ENCODE peak calls at places on chromosomes 6 and 20, in five cellular contexts. E, S, O, G and D are unnamed samples.

GRCh38 chr20:8073024-8073832 is 53.7 kb upstream of the TMX4 start:
- DNase-seq in E (no peak), S (no peak), O (peak; percentile 47), G (peak; percentile 85), D (peak; percentile 44)

GRCh38 chr6:105991561-105992314 is 94.4 kb upstream of the PRDM1 start:
- DNase-seq in E (peak; percentile 8), S (no peak), O (no peak), G (no peak), D (peak; percentile 48)

GRCh38 chr20:50625986-50626677 is 65.2 kb downstream of the RIPOR3 start:
- DNase-seq in E (peak; percentile 65), S (peak; percentile 62), O (no peak), G (peak; percentile 49), D (no peak)

GRCh38 chr20:62139636-62140035 is 3.6 kb downstream of the PSMA7 start:
- DNase-seq in E (no peak), S (no peak), O (no peak), G (no peak), D (no peak)

GRCh38 chr6:44456070-44456965 is 68.8 kb downstream of the CDC5L start:
- DNase-seq in E (peak; percentile 62), S (peak; percentile 72), O (peak; percentile 35), G (peak; percentile 61), D (peak; percentile 45)

GRCh38 chr6:139877828-139878405 is 503.5 kb upstream of the CITED2 start:
- DNase-seq in E (no peak), S (no peak), O (no peak), G (no peak), D (no peak)

GRCh38 chr6:29995346-29995777 is 53.0 kb downstream of the HLA-A start:
- DNase-seq in E (no peak), S (peak; percentile 40), O (no peak), G (peak; percentile 34), D (no peak)

GRCh38 chr6:157693867-157694266 is 129.2 kb upstream of the SNX9 start:
- DNase-seq in E (no peak), S (peak; percentile 67), O (no peak), G (no peak), D (no peak)

GRCh38 chr20:39070484-39071231 is 108.5 kb downstream of the DHX35 start:
- DNase-seq in E (no peak), S (peak; percentile 57), O (no peak), G (peak; percentile 21), D (no peak)

GRCh38 chr6:79713701-79714322 is 82.7 kb downstream of the SH3BGRL2 start:
- DNase-seq in E (peak; percentile 77), S (peak; percentile 67), O (peak; percentile 27), G (peak; percentile 58), D (peak; percentile 47)

GRCh38 chr6:48597951-48598350 is 487.0 kb upstream of the PTCHD4 start:
- DNase-seq in E (no peak), S (no peak), O (no peak), G (peak; percentile 25), D (no peak)

GRCh38 chr20:53124803-53125202 is 152.6 kb downstream of the TSHZ2 start:
- DNase-seq in E (no peak), S (no peak), O (no peak), G (no peak), D (no peak)

GRCh38 chr20:62165762-62166399 is 16.9 kb upstream of the MTG2 start:
- DNase-seq in E (peak; percentile 90), S (no peak), O (no peak), G (peak; percentile 37), D (no peak)

GRCh38 chr6:123997223-123997622 is 193.6 kb downstream of the NKAIN2 start:
- DNase-seq in E (peak; percentile 7), S (no peak), O (no peak), G (no peak), D (no peak)

GRCh38 chr20:24211972-24212371 is 223.4 kb upstream of the GGTLC1 start:
- DNase-seq in E (no peak), S (no peak), O (no peak), G (no peak), D (no peak)

GRCh38 chr6:40688214-40688761 is 101.1 kb upstream of the LRFN2 start:
- DNase-seq in E (no peak), S (no peak), O (no peak), G (no peak), D (no peak)

GRCh38 chr6:163332575-163332974 is 81.9 kb upstream of the QKI start:
- DNase-seq in E (no peak), S (no peak), O (no peak), G (no peak), D (no peak)

GRCh38 chr6:73282876-73283275 is 19.9 kb upstream of the KHDC1 start:
- DNase-seq in E (no peak), S (no peak), O (no peak), G (no peak), D (no peak)

GRCh38 chr6:20850687-20851416 is 316.6 kb downstream of the CDKAL1 start:
- DNase-seq in E (no peak), S (no peak), O (no peak), G (no peak), D (no peak)

GRCh38 chr6:166382933-166383816 is at the start of gene MPC1:
- DNase-seq in E (peak; percentile 98), S (peak; percentile 97), O (peak; percentile 94), G (peak; percentile 93), D (peak; percentile 94)

GRCh38 chr6:33082702-33083101 is 6.9 kb downstream of the HLA-DPB1 start:
- DNase-seq in E (no peak), S (no peak), O (no peak), G (peak; percentile 49), D (no peak)

GRCh38 chr20:37516697-37517370 is 4.2 kb upstream of the NNAT start:
- DNase-seq in E (no peak), S (peak; percentile 41), O (no peak), G (peak; percentile 94), D (no peak)

GRCh38 chr20:25076731-25077609 is 5.0 kb downstream of the VSX1 start:
- DNase-seq in E (no peak), S (peak; percentile 73), O (no peak), G (no peak), D (no peak)

GRCh38 chr6:42400031-42400760 is 51.5 kb downstream of the TRERF1 start:
- DNase-seq in E (no peak), S (no peak), O (no peak), G (no peak), D (no peak)

GRCh38 chr6:144036064-144036873 is 28.2 kb upstream of the PLAGL1 start:
- DNase-seq in E (no peak), S (peak; percentile 53), O (no peak), G (peak; percentile 47), D (no peak)

GRCh38 chr6:13229205-13230085 is 98.9 kb downstream of the TBC1D7 start:
- DNase-seq in E (peak; percentile 44), S (no peak), O (peak; percentile 18), G (no peak), D (no peak)

DNA sequence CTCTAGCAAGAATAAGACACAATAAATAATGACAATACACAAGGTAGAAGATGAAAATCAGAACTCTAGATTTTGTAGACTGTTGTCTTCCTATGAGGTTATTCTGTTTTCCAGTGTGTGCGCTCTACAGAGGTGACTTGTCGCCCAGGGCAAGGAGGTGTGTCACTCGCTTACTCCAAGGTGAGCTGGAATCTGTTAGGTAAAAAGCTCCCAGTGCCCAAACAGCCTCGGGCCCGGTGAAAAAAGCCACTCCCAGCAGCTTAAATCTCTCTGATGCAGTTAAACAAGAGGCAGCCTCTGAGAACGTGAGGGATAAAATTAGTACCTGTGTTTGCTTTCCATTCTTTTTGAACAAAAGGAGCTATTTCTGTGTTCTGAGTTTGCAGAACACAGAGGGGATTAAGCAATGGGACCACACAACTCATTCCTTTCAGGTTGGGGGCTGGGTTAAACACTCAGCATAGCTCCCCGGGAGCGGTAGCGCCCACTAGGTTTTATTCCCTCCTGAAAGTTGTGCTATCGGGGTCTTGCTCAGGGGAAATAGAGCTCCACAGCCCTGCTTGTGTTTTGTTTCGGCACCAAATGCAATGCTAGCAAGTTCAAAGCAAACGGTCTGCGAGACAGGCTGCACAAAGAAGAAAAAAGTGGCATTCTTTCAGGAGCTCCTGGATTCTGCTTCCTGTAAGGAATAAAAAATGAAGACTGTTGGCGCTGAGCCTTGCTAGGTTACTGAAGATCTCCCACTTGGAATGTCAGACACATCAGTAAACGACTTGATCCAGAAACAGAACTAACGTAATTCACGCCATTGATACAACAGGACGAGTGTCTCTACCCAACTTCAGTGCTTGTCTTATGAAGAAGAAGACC is 181.1 kb downstream of the FOXA2 start:
- DNase-seq in E (no peak), S (no peak), O (no peak), G (no peak), D (no peak)
- H3K4me3 ChIP-seq in E (no peak overlapping the region), S (no peak overlapping the region), O (no peak overlapping the region), G (peak overlapping the region; percentile 64), D (no peak overlapping the region)

GRCh38 chr20:41394081-41394480 is 27.5 kb upstream of the EMILIN3 start:
- DNase-seq in E (no peak), S (no peak), O (no peak), G (no peak), D (no peak)

GRCh38 chr20:41392295-41392694 is 25.7 kb upstream of the EMILIN3 start:
- DNase-seq in E (no peak), S (no peak), O (no peak), G (no peak), D (no peak)

GRCh38 chr20:41392871-41393704 is 26.5 kb upstream of the EMILIN3 start:
- DNase-seq in E (no peak), S (peak; percentile 88), O (no peak), G (peak; percentile 49), D (no peak)

GRCh38 chr20:41394931-41395668 is 28.5 kb upstream of the EMILIN3 start:
- DNase-seq in E (no peak), S (no peak), O (no peak), G (no peak), D (no peak)

GRCh38 chr20:41393705-41394066 is 27.1 kb upstream of the EMILIN3 start:
- DNase-seq in E (no peak), S (no peak), O (no peak), G (no peak), D (no peak)
- H3K4me1 ChIP-seq in E (peaks cover 22% of the 10 kb centered on the region), S (no peaks in the 10 kb centered on the region), O (no peaks in the 10 kb centered on the region), G (no peaks in the 10 kb centered on the region), D (no peaks in the 10 kb centered on the region)

GRCh38 chr6:90545450-90545849 is 41.4 kb downstream of the MAP3K7 start:
- DNase-seq in E (no peak), S (no peak), O (no peak), G (no peak), D (no peak)
- H3K36me3 ChIP-seq in E (peaks cover 22% of the 10 kb centered on the region), S (peaks cover 47% of the 10 kb centered on the region), O (peaks cover 26% of the 10 kb centered on the region), G (peaks cover 3% of the 10 kb centered on the region), D (peaks cover 9% of the 10 kb centered on the region)

DNA sequence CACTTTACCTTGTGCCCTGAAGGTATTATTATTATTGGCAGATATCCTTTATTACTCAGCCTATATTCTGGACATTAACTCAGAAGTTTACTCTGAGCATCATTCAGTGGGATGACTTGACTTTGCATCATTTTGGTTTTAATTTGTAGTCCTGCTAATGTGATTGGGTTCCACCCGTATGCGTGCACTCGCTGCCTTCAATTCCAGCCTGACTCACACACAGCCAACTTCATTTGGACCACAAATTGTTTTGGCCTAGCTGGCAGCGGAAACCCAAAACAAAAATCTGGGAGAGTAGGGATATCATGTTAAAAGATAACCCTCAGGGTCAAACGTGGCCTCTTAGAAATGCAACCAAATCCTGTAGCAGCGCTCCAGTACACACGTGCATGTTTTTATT is 704.4 kb upstream of the SLC35B3 start:
- DNase-seq in E (no peak), S (peak; percentile 67), O (no peak), G (peak; percentile 83), D (no peak)
- H3K4me3 ChIP-seq in E (no peak overlapping the region), S (no peak overlapping the region), O (no peak overlapping the region), G (peak overlapping the region; percentile 32), D (no peak overlapping the region)

GRCh38 chr6:47105469-47106188 is 63.5 kb upstream of the ADGRF1 start:
- DNase-seq in E (no peak), S (no peak), O (no peak), G (no peak), D (no peak)
- H3K4me1 ChIP-seq in E (peaks cover 6% of the 10 kb centered on the region), S (no peaks in the 10 kb centered on the region), O (no peaks in the 10 kb centered on the region), G (no peaks in the 10 kb centered on the region), D (no peaks in the 10 kb centered on the region)